ENCODE peak calls at places on chromosomes 6 and 20, in four cellular contexts. F, E, Q and M are unnamed samples.

GRCh38 chr20:44071057-44071456 is 115.9 kb downstream of the JPH2 start:
- DNase-seq in F (no peak), E (no peak), Q (no peak), M (no peak)

GRCh38 chr6:14730654-14731053 is 515.2 kb upstream of the JARID2 start:
- DNase-seq in F (no peak), E (no peak), Q (no peak), M (no peak)

GRCh38 chr20:44961024-44961866 is 1.0 kb upstream of the TOMM34 start:
- DNase-seq in F (no peak), E (no peak), Q (no peak), M (no peak)

GRCh38 chr20:59195316-59195993 is 31.8 kb downstream of the ZNF831 start:
- DNase-seq in F (no peak), E (no peak), Q (no peak), M (no peak)

GRCh38 chr6:166032366-166033171 is 135.1 kb downstream of the TBXT start:
- DNase-seq in F (peak; percentile 9), E (peak; percentile 30), Q (peak; percentile 61), M (no peak)

GRCh38 chr6:129575378-129576118 is 134.4 kb downstream of the ARHGAP18 start:
- DNase-seq in F (no peak), E (peak; percentile 9), Q (peak; percentile 68), M (no peak)

GRCh38 chr20:61704661-61705060 is 361.0 kb downstream of the TAF4 start:
- DNase-seq in F (no peak), E (no peak), Q (no peak), M (no peak)

GRCh38 chr6:2770171-2770570 is 5.0 kb downstream of the WRNIP1 start:
- DNase-seq in F (no peak), E (peak; percentile 71), Q (no peak), M (no peak)

GRCh38 chr6:12628327-12628726 is 88.2 kb upstream of the PHACTR1 start:
- DNase-seq in F (no peak), E (no peak), Q (no peak), M (no peak)

GRCh38 chr6:150165020-150165702 is 22.3 kb downstream of the PPP1R14C start:
- DNase-seq in F (no peak), E (no peak), Q (peak; percentile 49), M (no peak)

GRCh38 chr6:85866373-85866740 is 223.7 kb upstream of the SYNCRIP start:
- DNase-seq in F (no peak), E (no peak), Q (peak; percentile 26), M (no peak)

GRCh38 chr20:50607436-50607835 is 83.9 kb downstream of the RIPOR3 start:
- DNase-seq in F (no peak), E (no peak), Q (no peak), M (no peak)

GRCh38 chr6:100271625-100272024 is 193.1 kb downstream of the SIM1 start:
- DNase-seq in F (no peak), E (no peak), Q (no peak), M (no peak)

GRCh38 chr6:152635949-152636674 is 1.1 kb downstream of the SYNE1 start:
- DNase-seq in F (peak; percentile 75), E (peak; percentile 56), Q (no peak), M (peak; percentile 35)

GRCh38 chr6:87341899-87342298 is 2.7 kb upstream of the C6orf163 start:
- DNase-seq in F (peak; percentile 36), E (no peak), Q (no peak), M (no peak)

GRCh38 chr6:141753180-141753579 is 379.5 kb upstream of the GJE1 start:
- DNase-seq in F (no peak), E (no peak), Q (no peak), M (no peak)

GRCh38 chr6:25314776-25315175 is 35.6 kb downstream of the CARMIL1 start:
- DNase-seq in F (no peak), E (no peak), Q (no peak), M (no peak)

GRCh38 chr20:18989736-18990474 is 176.3 kb downstream of the SCP2D1 start:
- DNase-seq in F (no peak), E (no peak), Q (no peak), M (no peak)

GRCh38 chr6:17431581-17431980 is 38.2 kb downstream of the CAP2 start:
- DNase-seq in F (no peak), E (no peak), Q (peak; percentile 38), M (no peak)

GRCh38 chr6:98946877-98947410 is 802 bp downstream of the FBXL4 start:
- DNase-seq in F (peak; percentile 62), E (peak; percentile 31), Q (peak; percentile 67), M (no peak)

GRCh38 chr20:57079016-57080005 is 187.1 kb downstream of the BMP7 start:
- DNase-seq in F (no peak), E (no peak), Q (no peak), M (no peak)

GRCh38 chr6:169723991-169724553 is at the start of gene PHF10:
- DNase-seq in F (peak; percentile 51), E (peak; percentile 84), Q (peak; percentile 26), M (peak; percentile 69)

GRCh38 chr20:40860487-40860902 is 168.1 kb upstream of the TOP1 start:
- DNase-seq in F (no peak), E (no peak), Q (peak; percentile 14), M (no peak)

GRCh38 chr6:49300911-49301310 is 162.1 kb downstream of the MMUT start:
- DNase-seq in F (no peak), E (no peak), Q (no peak), M (no peak)

GRCh38 chr6:56104591-56104990 is 142.8 kb downstream of the COL21A1 start:
- DNase-seq in F (no peak), E (no peak), Q (no peak), M (no peak)

GRCh38 chr6:142444388-142444787 is 142.6 kb downstream of the ADGRG6 start:
- DNase-seq in F (no peak), E (no peak), Q (peak; percentile 12), M (no peak)

GRCh38 chr6:69795469-69796080 is 1.2 kb downstream of the LMBRD1 start:
- DNase-seq in F (peak; percentile 68), E (peak; percentile 8), Q (no peak), M (no peak)

GRCh38 chr6:166411721-166412151 is 29.0 kb upstream of the MPC1 start:
- DNase-seq in F (peak; percentile 17), E (no peak), Q (no peak), M (no peak)

GRCh38 chr6:29490055-29490454 is 2.3 kb upstream of the MAS1L start:
- DNase-seq in F (no peak), E (no peak), Q (no peak), M (no peak)

GRCh38 chr20:48352042-48352441 is 475.8 kb downstream of the PREX1 start:
- DNase-seq in F (no peak), E (no peak), Q (no peak), M (no peak)

GRCh38 chr20:48348022-48348421 is 479.8 kb downstream of the PREX1 start:
- DNase-seq in F (no peak), E (no peak), Q (no peak), M (no peak)

GRCh38 chr20:48352628-48353027 is 475.2 kb downstream of the PREX1 start:
- DNase-seq in F (no peak), E (no peak), Q (no peak), M (no peak)

GRCh38 chr20:48349673-48350072 is 478.1 kb downstream of the PREX1 start:
- DNase-seq in F (no peak), E (no peak), Q (no peak), M (no peak)

DNA sequence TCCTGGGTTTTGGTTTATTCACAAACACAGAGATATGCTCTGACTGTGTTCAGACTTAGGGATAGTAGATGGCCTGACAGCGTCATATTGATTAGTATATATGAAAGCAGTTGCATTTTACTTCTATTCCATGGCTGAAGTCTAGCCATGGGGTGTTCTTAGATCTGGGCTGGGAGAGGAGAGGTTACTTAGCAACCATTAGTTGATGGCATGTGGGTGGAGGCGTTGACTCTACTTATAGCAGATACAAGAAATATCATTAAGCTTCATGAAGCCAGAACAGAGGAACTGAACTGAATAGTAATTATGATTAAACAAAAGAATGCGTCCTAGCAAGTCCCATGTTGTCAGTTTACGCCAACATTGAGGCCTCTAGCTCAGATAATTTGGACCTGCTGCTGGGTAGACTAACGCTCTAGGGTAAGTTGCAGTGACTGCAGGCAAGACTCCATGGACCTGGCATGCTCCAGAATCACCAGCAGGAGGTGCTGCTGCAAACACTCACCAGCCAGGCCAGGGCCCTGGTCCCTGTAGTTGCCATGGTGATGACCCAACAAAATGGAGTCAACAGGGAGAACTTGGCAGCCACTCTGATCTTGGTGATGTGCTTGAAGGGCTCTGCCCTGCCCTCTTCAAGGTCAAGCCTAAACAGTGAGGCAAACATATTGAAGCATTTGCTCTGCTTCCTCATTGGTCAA is 477.4 kb downstream of the PREX1 start:
- DNase-seq in F (peak; percentile 67), E (peak; percentile 56), Q (peak; percentile 10), M (no peak)
- TF ChIP-seq CTCF in F (peak; percentile 51), E (peak; percentile 32), Q (peak; percentile 17), M (peak; percentile 47)

DNA sequence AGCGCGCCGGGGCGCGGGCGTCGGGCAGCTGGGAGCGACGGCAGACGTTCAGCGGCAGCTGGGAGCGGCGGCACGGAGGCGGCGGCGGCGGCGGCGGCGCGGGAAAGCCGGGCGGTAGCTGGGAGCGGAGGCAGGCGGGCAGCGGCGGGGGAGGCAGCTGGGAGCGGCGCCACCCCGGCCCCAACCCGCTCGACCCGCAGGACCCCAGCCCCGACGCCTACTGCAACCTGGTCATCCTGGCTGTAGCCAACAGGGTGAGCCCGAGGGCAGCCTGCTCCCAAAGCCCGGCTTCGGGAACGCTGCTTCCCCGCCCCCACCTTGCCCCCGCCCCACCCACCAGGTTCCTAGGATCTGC is 8.9 kb downstream of the CCM2L start:
- DNase-seq in F (no peak), E (peak; percentile 84), Q (no peak), M (no peak)
- TF ChIP-seq CTCF in F (no peak), E (no peak), Q (no peak), M (peak; percentile 30)

GRCh38 chr6:6595025-6595424 is 6.5 kb downstream of the LY86 start:
- DNase-seq in F (no peak), E (no peak), Q (no peak), M (no peak)
- TF ChIP-seq CTCF in F (no peak), E (no peak), Q (no peak), M (no peak)

DNA sequence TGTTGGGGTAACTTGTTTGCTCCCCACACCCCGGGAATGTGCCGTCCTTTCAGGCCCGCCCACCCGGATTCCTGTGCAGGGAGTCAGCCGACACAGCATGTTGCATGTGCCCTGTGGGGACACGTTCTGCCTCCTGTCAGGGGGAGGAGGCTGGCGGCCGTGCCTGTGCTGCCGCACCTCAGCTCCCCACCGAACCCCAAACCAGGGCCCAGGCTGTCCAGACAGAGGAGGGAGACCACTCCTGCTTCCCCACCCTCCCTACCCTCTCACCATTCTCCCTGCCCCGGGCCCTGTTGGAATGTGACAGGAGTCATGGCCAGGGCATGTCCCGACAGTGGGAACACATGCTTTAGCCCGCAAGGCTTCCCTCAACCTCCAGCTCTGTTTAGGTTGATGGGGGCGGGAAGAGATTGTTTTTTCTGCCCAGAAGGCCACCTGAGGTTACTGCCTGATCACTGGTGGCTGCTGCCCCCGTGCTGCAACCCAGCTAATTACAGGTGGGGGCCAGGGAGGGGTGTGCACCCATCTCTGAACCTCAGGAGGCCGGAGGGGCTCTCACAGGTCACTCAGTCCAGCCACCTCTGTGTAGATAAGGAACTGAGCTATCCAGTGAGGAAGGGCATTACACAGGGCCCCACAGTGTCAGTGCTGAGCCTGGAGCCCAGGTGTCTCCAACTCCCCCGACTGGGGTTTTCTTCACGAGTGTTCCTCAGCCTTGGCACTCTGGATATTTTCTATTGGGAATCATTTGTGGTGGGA is 13.6 kb downstream of the LRRC73 start:
- DNase-seq in F (peak; percentile 35), E (peak; percentile 80), Q (peak; percentile 88), M (no peak)
- TF ChIP-seq CTCF in F (peak; percentile 45), E (peak; percentile 51), Q (peak; percentile 91), M (no peak)

GRCh38 chr6:93424303-93425064 is 5.1 kb upstream of the EPHA7 start:
- DNase-seq in F (no peak), E (no peak), Q (peak; percentile 35), M (no peak)
- TF ChIP-seq CTCF in F (peak; percentile 37), E (peak; percentile 74), Q (peak; percentile 45), M (peak; percentile 15)